ENCODE peak calls at places on chromosomes 16 and 17, in nine cellular contexts. One of them, this sample, is unnamed.
A peak's percentile ranks its signal among the peaks of the same experiment; 100 is the strongest.

GRCh38 chr17:38746893-38747384 is 1.2 kb downstream of the PCGF2 start:
- DNase-seq in uterus: no peak
- DNase-seq in NCI-H1092: no peak
- DNase-seq in EL: no peak
- DNase-seq in A549: no peak
- DNase-seq in GM13976: no peak
- DNase-seq in progenitor cell of endocrine pancreas: no peak
- DNase-seq in H54: no peak
- DNase-seq in HT-29: no peak
- DNase-seq in this sample: no peak

GRCh38 chr16:17367932-17368331 is 102.8 kb downstream of the XYLT1 start:
- DNase-seq in uterus: peak; percentile 44
- DNase-seq in NCI-H1092: no peak
- DNase-seq in HT-29: peak; percentile 7
- DNase-seq in GM13976: no peak
- DNase-seq in H54: no peak
- DNase-seq in A549: no peak
- DNase-seq in progenitor cell of endocrine pancreas: no peak
- DNase-seq in EL: peak; percentile 77
- DNase-seq in this sample: no peak

GRCh38 chr16:85759631-85760419 is 8.9 kb upstream of the C16orf74 start:
- DNase-seq in EL: no peak
- DNase-seq in H54: peak; percentile 39
- DNase-seq in GM13976: peak; percentile 82
- DNase-seq in progenitor cell of endocrine pancreas: no peak
- DNase-seq in uterus: no peak
- DNase-seq in A549: peak; percentile 41
- DNase-seq in HT-29: peak; percentile 71
- DNase-seq in NCI-H1092: no peak
- DNase-seq in this sample: peak; percentile 73

GRCh38 chr16:84088695-84089395 is 27.9 kb downstream of the MBTPS1 start:
- DNase-seq in A549: peak; percentile 20
- DNase-seq in uterus: no peak
- DNase-seq in H54: no peak
- DNase-seq in EL: no peak
- DNase-seq in NCI-H1092: no peak
- DNase-seq in GM13976: peak; percentile 70
- DNase-seq in HT-29: peak; percentile 3
- DNase-seq in progenitor cell of endocrine pancreas: no peak
- DNase-seq in this sample: peak; percentile 77

GRCh38 chr16:89073346-89074221 is 20.1 kb upstream of the ACSF3 start:
- DNase-seq in NCI-H1092: no peak
- DNase-seq in HT-29: no peak
- DNase-seq in A549: no peak
- DNase-seq in uterus: no peak
- DNase-seq in EL: no peak
- DNase-seq in H54: no peak
- DNase-seq in progenitor cell of endocrine pancreas: no peak
- DNase-seq in GM13976: no peak
- DNase-seq in this sample: no peak

GRCh38 chr16:85838381-85838780 is 38.9 kb downstream of the COX4I1 start:
- DNase-seq in H54: no peak
- DNase-seq in progenitor cell of endocrine pancreas: no peak
- DNase-seq in A549: no peak
- DNase-seq in EL: no peak
- DNase-seq in NCI-H1092: no peak
- DNase-seq in uterus: no peak
- DNase-seq in HT-29: no peak
- DNase-seq in GM13976: no peak
- DNase-seq in this sample: no peak

GRCh38 chr16:47016700-47017133 is 43.2 kb upstream of the DNAJA2 start:
- DNase-seq in uterus: no peak
- DNase-seq in HT-29: no peak
- DNase-seq in NCI-H1092: no peak
- DNase-seq in EL: no peak
- DNase-seq in A549: no peak
- DNase-seq in H54: no peak
- DNase-seq in GM13976: peak; percentile 79
- DNase-seq in progenitor cell of endocrine pancreas: no peak
- DNase-seq in this sample: peak; percentile 71

GRCh38 chr17:16287563-16288027 is 65.7 kb downstream of the CENPV start:
- DNase-seq in H54: no peak
- DNase-seq in GM13976: peak; percentile 54
- DNase-seq in HT-29: peak; percentile 56
- DNase-seq in progenitor cell of endocrine pancreas: no peak
- DNase-seq in NCI-H1092: no peak
- DNase-seq in EL: peak; percentile 74
- DNase-seq in uterus: peak; percentile 23
- DNase-seq in A549: peak; percentile 60
- DNase-seq in this sample: peak; percentile 53

GRCh38 chr16:48354877-48355585 is 30.2 kb downstream of the SIAH1 start:
- DNase-seq in HT-29: no peak
- DNase-seq in progenitor cell of endocrine pancreas: no peak
- DNase-seq in H54: no peak
- DNase-seq in NCI-H1092: no peak
- DNase-seq in A549: no peak
- DNase-seq in uterus: no peak
- DNase-seq in GM13976: no peak
- DNase-seq in EL: no peak
- DNase-seq in this sample: no peak

GRCh38 chr17:64992325-64992802 is 64.2 kb downstream of the GNA13 start:
- DNase-seq in HT-29: no peak
- DNase-seq in NCI-H1092: no peak
- DNase-seq in EL: peak; percentile 79
- DNase-seq in GM13976: no peak
- DNase-seq in uterus: no peak
- DNase-seq in A549: peak; percentile 74
- DNase-seq in progenitor cell of endocrine pancreas: no peak
- DNase-seq in H54: peak; percentile 56
- DNase-seq in this sample: no peak

GRCh38 chr17:10117085-10117484 is 81.3 kb downstream of the GAS7 start:
- DNase-seq in H54: no peak
- DNase-seq in GM13976: no peak
- DNase-seq in HT-29: no peak
- DNase-seq in progenitor cell of endocrine pancreas: no peak
- DNase-seq in A549: no peak
- DNase-seq in NCI-H1092: no peak
- DNase-seq in EL: no peak
- DNase-seq in uterus: no peak
- DNase-seq in this sample: no peak

GRCh38 chr16:75011634-75012307 is 12.9 kb downstream of the ZNRF1 start:
- DNase-seq in A549: peak; percentile 59
- DNase-seq in H54: no peak
- DNase-seq in progenitor cell of endocrine pancreas: no peak
- DNase-seq in GM13976: peak; percentile 63
- DNase-seq in NCI-H1092: no peak
- DNase-seq in EL: peak; percentile 91
- DNase-seq in HT-29: no peak
- DNase-seq in uterus: peak; percentile 60
- DNase-seq in this sample: peak; percentile 58

GRCh38 chr17:72270530-72270929 is 149.7 kb downstream of the SOX9 start:
- DNase-seq in NCI-H1092: peak; percentile 52
- DNase-seq in uterus: no peak
- DNase-seq in H54: no peak
- DNase-seq in GM13976: no peak
- DNase-seq in HT-29: peak; percentile 72
- DNase-seq in progenitor cell of endocrine pancreas: no peak
- DNase-seq in EL: peak; percentile 79
- DNase-seq in A549: peak; percentile 17
- DNase-seq in this sample: no peak

GRCh38 chr16:85028638-85029412 is 1.2 kb downstream of the KIAA0513 start:
- DNase-seq in NCI-H1092: no peak
- DNase-seq in GM13976: peak; percentile 50
- DNase-seq in EL: peak; percentile 47
- DNase-seq in A549: no peak
- DNase-seq in HT-29: peak; percentile 42
- DNase-seq in progenitor cell of endocrine pancreas: no peak
- DNase-seq in H54: no peak
- DNase-seq in uterus: peak; percentile 63
- DNase-seq in this sample: peak; percentile 46

GRCh38 chr17:38604479-38605229 is 1.1 kb downstream of the SRCIN1 start:
- DNase-seq in A549: peak; percentile 48
- DNase-seq in uterus: no peak
- DNase-seq in EL: no peak
- DNase-seq in progenitor cell of endocrine pancreas: no peak
- DNase-seq in H54: no peak
- DNase-seq in GM13976: peak; percentile 75
- DNase-seq in NCI-H1092: no peak
- DNase-seq in HT-29: peak; percentile 58
- DNase-seq in this sample: peak; percentile 64

GRCh38 chr16:81175325-81175891 is 63.1 kb upstream of the BCO1 start:
- DNase-seq in HT-29: no peak
- DNase-seq in uterus: no peak
- DNase-seq in GM13976: no peak
- DNase-seq in H54: peak; percentile 61
- DNase-seq in EL: peak; percentile 85
- DNase-seq in progenitor cell of endocrine pancreas: no peak
- DNase-seq in A549: peak; percentile 80
- DNase-seq in NCI-H1092: no peak
- DNase-seq in this sample: no peak

GRCh38 chr17:29051731-29052130 is 8.8 kb downstream of the PIPOX start:
- DNase-seq in A549: no peak
- DNase-seq in H54: no peak
- DNase-seq in EL: no peak
- DNase-seq in GM13976: no peak
- DNase-seq in uterus: no peak
- DNase-seq in NCI-H1092: no peak
- DNase-seq in HT-29: no peak
- DNase-seq in progenitor cell of endocrine pancreas: no peak
- DNase-seq in this sample: no peak

GRCh38 chr16:64409762-64410161 is 712.1 kb downstream of the CDH11 start:
- DNase-seq in uterus: peak; percentile 58
- DNase-seq in NCI-H1092: no peak
- DNase-seq in progenitor cell of endocrine pancreas: no peak
- DNase-seq in GM13976: no peak
- DNase-seq in EL: no peak
- DNase-seq in A549: no peak
- DNase-seq in HT-29: no peak
- DNase-seq in H54: no peak
- DNase-seq in this sample: no peak

GRCh38 chr17:18331879-18332278 is 16.8 kb downstream of the SMCR8 start:
- DNase-seq in HT-29: no peak
- DNase-seq in GM13976: no peak
- DNase-seq in EL: no peak
- DNase-seq in progenitor cell of endocrine pancreas: no peak
- DNase-seq in uterus: no peak
- DNase-seq in H54: no peak
- DNase-seq in NCI-H1092: no peak
- DNase-seq in A549: no peak
- DNase-seq in this sample: no peak

GRCh38 chr16:1533443-1533951 is at the start of gene TMEM204:
- DNase-seq in A549: no peak
- DNase-seq in GM13976: no peak
- DNase-seq in progenitor cell of endocrine pancreas: no peak
- DNase-seq in EL: peak; percentile 85
- DNase-seq in uterus: peak; percentile 81
- DNase-seq in H54: no peak
- DNase-seq in NCI-H1092: no peak
- DNase-seq in HT-29: no peak
- DNase-seq in this sample: no peak

GRCh38 chr16:8861563-8862308 is 7.1 kb downstream of the CARHSP1 start:
- DNase-seq in NCI-H1092: no peak
- DNase-seq in uterus: peak; percentile 43
- DNase-seq in HT-29: no peak
- DNase-seq in EL: no peak
- DNase-seq in H54: no peak
- DNase-seq in A549: no peak
- DNase-seq in GM13976: no peak
- DNase-seq in progenitor cell of endocrine pancreas: no peak
- DNase-seq in this sample: no peak

GRCh38 chr17:63150994-63151464 is 185.0 kb downstream of the TANC2 start:
- DNase-seq in GM13976: no peak
- DNase-seq in A549: no peak
- DNase-seq in HT-29: no peak
- DNase-seq in EL: no peak
- DNase-seq in progenitor cell of endocrine pancreas: no peak
- DNase-seq in uterus: no peak
- DNase-seq in NCI-H1092: peak; percentile 35
- DNase-seq in H54: no peak
- DNase-seq in this sample: no peak